ENCODE peak calls at places on chromosomes 6 and 20, in four cellular contexts. X is fibroblast of lung, R is upper lobe of right lung, F is brain microvascular endothelial cell. G is an unnamed sample.
A peak's percentile ranks its signal among the peaks of the same experiment; 100 is the strongest.

GRCh38 chr6:45619994-45620471 is 242.3 kb upstream of the SUPT3H start:
- DNase-seq in X (peak; percentile 55), R (no peak), F (peak; percentile 35), G (no peak)

GRCh38 chr6:72733045-72733444 is 111.2 kb downstream of the KCNQ5 start:
- DNase-seq in X (no peak), R (no peak), F (no peak), G (no peak)

GRCh38 chr6:155328074-155328538 is 13.8 kb upstream of the TFB1M start:
- DNase-seq in X (no peak), R (no peak), F (no peak), G (no peak)

GRCh38 chr20:48879609-48880008 is 41.9 kb upstream of the ARFGEF2 start:
- DNase-seq in X (no peak), R (no peak), F (peak; percentile 31), G (no peak)

GRCh38 chr20:47551240-47551639 is 49.6 kb downstream of the NCOA3 start:
- DNase-seq in X (no peak), R (no peak), F (no peak), G (no peak)

GRCh38 chr20:18005170-18005989 is 36.6 kb downstream of the MGME1 start:
- DNase-seq in X (no peak), R (no peak), F (no peak), G (no peak)

GRCh38 chr20:10469599-10469998 is 34.5 kb downstream of the SLX4IP start:
- DNase-seq in X (peak; percentile 92), R (no peak), F (peak; percentile 88), G (peak; percentile 76)

GRCh38 chr6:110398778-110399177 is 16.6 kb downstream of the DDO start:
- DNase-seq in X (peak; percentile 45), R (no peak), F (peak; percentile 37), G (no peak)

GRCh38 chr20:62640870-62641748 is 1.2 kb upstream of the SLCO4A1 start:
- DNase-seq in X (no peak), R (no peak), F (no peak), G (no peak)

GRCh38 chr6:134457941-134458340 is 140.0 kb upstream of the SGK1 start:
- DNase-seq in X (no peak), R (no peak), F (no peak), G (no peak)

GRCh38 chr20:17935186-17935585 is 33.4 kb downstream of the SNX5 start:
- DNase-seq in X (no peak), R (no peak), F (no peak), G (no peak)

GRCh38 chr6:113669641-113670040 is 187.5 kb upstream of the MARCKS start:
- DNase-seq in X (no peak), R (no peak), F (no peak), G (no peak)

GRCh38 chr6:33215281-33215680 is 7.0 kb downstream of the RING1 start:
- DNase-seq in X (no peak), R (no peak), F (no peak), G (no peak)

GRCh38 chr6:55892749-55893357 is 17.5 kb upstream of the BMP5 start:
- DNase-seq in X (no peak), R (no peak), F (no peak), G (no peak)

GRCh38 chr6:104711371-104711770 is 148.3 kb downstream of the HACE1 start:
- DNase-seq in X (peak; percentile 63), R (no peak), F (peak; percentile 52), G (no peak)

GRCh38 chr6:135493218-135493961 is 4.2 kb downstream of the AHI1 start:
- DNase-seq in X (peak; percentile 39), R (no peak), F (peak; percentile 83), G (no peak)

GRCh38 chr20:5192570-5193431 is 66.0 kb downstream of the CDS2 start:
- DNase-seq in X (no peak), R (no peak), F (no peak), G (no peak)

GRCh38 chr20:5189917-5190316 is 63.1 kb downstream of the CDS2 start:
- DNase-seq in X (no peak), R (no peak), F (no peak), G (no peak)

GRCh38 chr20:5191829-5192569 is 65.2 kb downstream of the CDS2 start:
- DNase-seq in X (peak; percentile 88), R (no peak), F (peak; percentile 60), G (no peak)

GRCh38 chr20:5188736-5189135 is 61.9 kb downstream of the CDS2 start:
- DNase-seq in X (no peak), R (no peak), F (no peak), G (no peak)

DNA sequence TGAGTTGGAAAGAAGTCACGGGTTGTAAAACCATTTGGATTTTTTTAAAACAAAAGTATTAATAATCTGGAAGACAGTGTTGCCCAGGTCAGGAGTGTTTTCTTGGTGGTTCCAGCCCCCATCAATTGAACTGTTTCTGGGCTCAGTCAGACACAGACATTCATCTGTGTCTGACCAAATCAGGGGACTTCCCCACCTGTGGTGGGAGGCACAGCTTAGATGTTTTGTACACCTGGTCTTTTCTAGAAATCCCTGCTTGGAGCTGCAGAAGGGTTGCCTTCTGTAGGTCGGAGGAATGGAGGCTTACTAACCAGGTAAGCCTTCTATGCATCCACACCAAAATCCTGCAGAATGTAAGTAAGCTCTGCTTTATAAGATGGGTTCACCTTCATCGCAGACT is 63.6 kb downstream of the CDS2 start:
- DNase-seq in X (no peak), R (no peak), F (no peak), G (no peak)
- H3K27ac ChIP-seq in X (no peak overlapping the region), R (no peak overlapping the region), F (no peak overlapping the region), G (no peak overlapping the region)

DNA sequence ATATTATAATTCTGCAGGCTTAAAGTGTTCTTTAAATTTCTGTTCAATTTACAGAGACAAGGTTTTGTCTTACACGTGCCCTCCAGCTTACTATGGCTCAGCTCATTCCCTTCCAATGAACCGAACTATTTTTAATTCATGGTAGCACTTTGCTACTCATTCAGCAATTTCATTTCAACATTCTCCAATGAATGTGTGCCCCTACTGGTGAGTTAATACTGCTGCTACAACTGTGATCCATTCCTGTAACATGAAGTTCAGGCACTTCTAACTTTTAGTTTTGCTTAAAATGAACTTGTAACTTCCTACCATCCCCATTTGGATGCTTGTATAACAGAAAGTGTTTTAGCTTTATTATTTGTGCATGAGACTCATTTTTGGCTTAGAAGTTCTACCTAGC is 99.7 kb downstream of the F13A1 start:
- DNase-seq in X (no peak), R (no peak), F (no peak), G (no peak)
- TF ChIP-seq CTCF in X (no peak), R (peak; percentile 18), F (no peak), G (no peak)

GRCh38 chr20:58854638-58855471 is 2.3 kb downstream of the GNAS start:
- DNase-seq in X (no peak), R (no peak), F (no peak), G (no peak)
- H3K4me3 ChIP-seq in X (no peak overlapping the region), R (no peak overlapping the region), F (peak overlapping the region; percentile 20), G (peak overlapping the region; percentile 65)

GRCh38 chr6:39753745-39754084 is 28.5 kb upstream of the KIF6 start:
- DNase-seq in X (peak; percentile 23), R (no peak), F (no peak), G (no peak)

GRCh38 chr6:39752835-39753744 is 27.9 kb upstream of the KIF6 start:
- DNase-seq in X (no peak), R (no peak), F (no peak), G (no peak)

GRCh38 chr6:39755231-39755630 is 30.0 kb upstream of the KIF6 start:
- DNase-seq in X (peak; percentile 34), R (no peak), F (peak; percentile 69), G (no peak)

GRCh38 chr6:39756582-39756981 is 31.4 kb upstream of the KIF6 start:
- DNase-seq in X (no peak), R (no peak), F (no peak), G (no peak)

DNA sequence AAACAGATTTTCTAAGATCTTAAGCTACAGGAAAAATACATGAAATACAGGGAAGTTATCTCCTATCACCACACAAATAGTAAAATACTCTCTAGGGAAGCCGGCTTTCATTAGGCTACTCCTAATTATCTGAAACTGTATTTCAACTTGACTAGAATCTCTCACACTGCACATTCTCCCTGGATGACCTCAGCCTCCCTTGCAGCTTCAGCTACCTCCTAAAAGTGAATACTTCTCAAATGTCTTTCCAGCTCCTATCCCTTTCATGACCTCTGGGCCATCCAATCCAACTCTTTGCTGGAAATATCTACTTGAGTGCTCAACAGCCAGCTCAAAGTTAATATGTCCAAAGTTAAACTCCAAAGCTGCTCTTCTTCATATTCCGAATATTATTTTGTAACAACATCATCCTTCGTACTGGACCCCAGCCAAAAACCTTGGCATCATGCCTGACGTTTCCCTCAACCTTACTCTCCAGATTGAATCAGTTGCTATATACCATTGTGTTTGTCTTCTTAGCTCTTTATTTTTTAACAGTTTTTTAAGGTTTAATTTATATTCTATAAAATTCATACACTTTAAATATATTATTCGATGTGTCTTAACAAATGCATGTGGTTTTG is 29.4 kb upstream of the KIF6 start:
- DNase-seq in X (peak; percentile 6), R (no peak), F (no peak), G (no peak)
- H3K27ac ChIP-seq in X (no peak overlapping the region), R (no peak overlapping the region), F (no peak overlapping the region), G (peak overlapping the region; percentile 46)

G was measured in coronary artery.